ENCODE peak calls at places on chromosomes 1 and 21, in ten cellular contexts. O, X, W, F, B, L, N, C, Y and H are unnamed samples.

GRCh38 chr1:18635833-18636671 is 5.4 kb downstream of the PAX7 start:
- DNase-seq in B (no peak), X (no peak), C (no peak), O (no peak), L (no peak), F (no peak), W (peak; percentile 3), N (peak; percentile 62), Y (no peak), H (peak; percentile 71)

GRCh38 chr1:19969898-19970660 is 9.3 kb downstream of the PLA2G2A start:
- DNase-seq in F (no peak), C (no peak), L (no peak), X (no peak), O (no peak), N (no peak), B (no peak), Y (no peak), W (no peak), H (no peak)

GRCh38 chr1:83641828-83642443 is 357.0 kb downstream of the TTLL7 start:
- DNase-seq in B (no peak), X (no peak), C (no peak), Y (no peak), L (no peak), F (no peak), O (no peak), W (peak; percentile 8), N (no peak), H (no peak)

GRCh38 chr1:32031578-32032286 is 18.1 kb downstream of the KHDRBS1 start:
- DNase-seq in F (no peak), O (peak; percentile 48), B (peak; percentile 5), N (no peak), L (no peak), Y (no peak), W (peak; percentile 80), X (no peak), C (peak; percentile 71), H (no peak)

GRCh38 chr1:18950415-18951026 is 6.0 kb downstream of the IFFO2 start:
- DNase-seq in C (no peak), X (no peak), Y (no peak), N (no peak), F (no peak), W (no peak), O (no peak), L (no peak), B (no peak), H (no peak)

GRCh38 chr21:36065497-36066036 is 4.3 kb upstream of the CBR1 start:
- DNase-seq in L (no peak), Y (no peak), W (peak; percentile 60), C (peak; percentile 51), N (no peak), X (no peak), F (no peak), O (no peak), B (no peak), H (no peak)

GRCh38 chr21:45964649-45965048 is 16.9 kb upstream of the COL6A1 start:
- DNase-seq in N (no peak), X (no peak), Y (no peak), B (no peak), W (no peak), O (no peak), L (no peak), C (no peak), F (no peak), H (no peak)

GRCh38 chr1:37288900-37289299 is 185.5 kb upstream of the ZC3H12A start:
- DNase-seq in W (no peak), F (no peak), L (peak; percentile 98), B (no peak), C (no peak), Y (no peak), X (no peak), N (no peak), O (no peak), H (no peak)

GRCh38 chr21:15592271-15592860 is 137.4 kb upstream of the USP25 start:
- DNase-seq in Y (no peak), B (peak; percentile 31), F (no peak), L (peak; percentile 51), X (no peak), O (peak; percentile 21), N (no peak), C (peak; percentile 26), W (peak; percentile 47), H (no peak)

GRCh38 chr1:226446058-226446457 is 38.2 kb upstream of the PARP1 start:
- DNase-seq in X (no peak), C (no peak), L (no peak), B (no peak), N (no peak), W (no peak), Y (no peak), F (no peak), O (no peak), H (no peak)

GRCh38 chr1:226443033-226443432 is 35.1 kb upstream of the PARP1 start:
- DNase-seq in C (no peak), X (no peak), L (no peak), Y (no peak), F (no peak), W (no peak), N (no peak), B (no peak), O (no peak), H (no peak)

GRCh38 chr1:226447932-226448670 is 40.2 kb upstream of the PARP1 start:
- DNase-seq in W (no peak), X (no peak), B (no peak), Y (no peak), O (no peak), F (no peak), C (peak; percentile 58), L (no peak), N (no peak), H (no peak)

GRCh38 chr1:226443439-226443838 is 35.5 kb upstream of the PARP1 start:
- DNase-seq in W (peak; percentile 67), Y (no peak), N (no peak), X (no peak), O (no peak), C (peak; percentile 79), F (no peak), L (no peak), B (no peak), H (no peak)

GRCh38 chr1:226444901-226445300 is 37.0 kb upstream of the PARP1 start:
- DNase-seq in B (no peak), X (no peak), F (no peak), W (no peak), O (no peak), N (no peak), C (no peak), L (peak; percentile 97), Y (no peak), H (no peak)
- TF ChIP-seq CTCF in B (no peak), X (no peak), F (no peak), W (no peak), O (no peak), N (no peak), C (no peak), L (peak; percentile 81), Y (peak; percentile 7), H (no peak)

GRCh38 chr21:28309596-28309995 is 683.1 kb downstream of the LTN1 start:
- DNase-seq in O (no peak), F (no peak), C (no peak), Y (no peak), W (no peak), L (no peak), B (no peak), N (no peak), X (no peak), H (no peak)
- TF ChIP-seq CTCF in O (no peak), F (no peak), C (no peak), Y (no peak), W (no peak), L (no peak), B (no peak), N (no peak), X (no peak), H (no peak)

GRCh38 chr1:21319447-21320407 is 29.5 kb upstream of the ECE1 start:
- DNase-seq in B (no peak), X (no peak), F (no peak), L (no peak), N (no peak), Y (no peak), O (no peak), W (no peak), C (no peak), H (no peak)
- TF ChIP-seq CTCF in B (no peak), X (peak; percentile 31), F (peak; percentile 17), L (no peak), N (no peak), Y (peak; percentile 40), O (peak; percentile 36), W (peak; percentile 14), C (no peak), H (no peak)

GRCh38 chr1:216034506-216034905 is 388.7 kb downstream of the USH2A start:
- DNase-seq in O (no peak), C (no peak), Y (no peak), L (no peak), B (peak; percentile 50), F (no peak), N (peak; percentile 47), W (no peak), X (no peak), H (peak; percentile 33)
- TF ChIP-seq CTCF in O (peak; percentile 36), C (no peak), Y (peak; percentile 47), L (peak; percentile 22), B (peak; percentile 60), F (no peak), N (no peak), W (no peak), X (peak; percentile 60), H (peak; percentile 17)

GRCh38 chr1:210144736-210145135 is 87.9 kb upstream of the SERTAD4 start:
- DNase-seq in L (no peak), F (no peak), O (no peak), Y (no peak), N (no peak), X (no peak), W (no peak), C (no peak), B (no peak), H (no peak)

DNA sequence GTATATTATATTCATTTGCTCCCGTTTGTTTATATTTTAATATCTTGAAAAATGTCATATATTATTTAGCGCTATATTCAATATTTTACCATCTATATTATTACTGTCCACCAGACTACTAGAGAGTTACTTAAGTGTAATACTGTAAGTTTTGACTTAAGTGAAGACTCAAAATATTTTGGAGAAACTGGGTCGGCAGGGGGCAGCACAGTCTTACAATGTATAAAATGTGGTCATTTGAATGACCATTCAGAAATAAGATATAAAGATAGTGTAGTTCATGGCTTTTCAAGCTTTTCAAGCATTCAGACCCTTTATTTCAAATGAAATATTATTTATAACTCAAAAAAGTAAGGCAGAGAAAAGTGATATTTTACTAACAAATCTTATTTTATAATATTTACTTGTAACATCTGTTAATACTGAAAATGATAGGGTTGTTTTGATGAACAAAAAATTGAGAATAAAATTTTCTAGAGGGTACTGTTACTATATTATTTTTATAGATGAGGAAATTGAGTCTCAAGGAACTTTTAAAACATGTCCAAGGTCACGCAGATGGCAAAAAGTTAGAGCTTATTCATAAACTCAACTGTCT is 89.0 kb upstream of the SERTAD4 start:
- DNase-seq in N (peak; percentile 68), B (peak; percentile 77), W (peak; percentile 73), C (peak; percentile 42), F (no peak), L (peak; percentile 65), X (peak; percentile 71), O (peak; percentile 51), Y (peak; percentile 37), H (peak; percentile 81)
- TF ChIP-seq CTCF in N (peak; percentile 49), B (peak; percentile 69), W (peak; percentile 71), C (peak; percentile 59), F (peak; percentile 66), L (peak; percentile 94), X (peak; percentile 92), O (peak; percentile 66), Y (peak; percentile 77), H (peak; percentile 81)